ENCODE peak calls at places on chromosomes 4 and X, in eight cellular contexts. P is posterior cingulate gyrus; K is Ammon's horn; U is heart right ventricle; S is ELR; J is central memory CD4-positive, alpha-beta T cell; F is Caki2; Y is adrenal gland. V is an unnamed sample.

GRCh38 chr4:40247350-40247749 is 50.5 kb downstream of the RHOH start:
- DNase-seq in F (no peak), S (no peak), J (peak; percentile 75), P (no peak), K (no peak), Y (no peak), U (no peak), V (no peak)

GRCh38 chr4:6991249-6991648 is 51.9 kb upstream of the TADA2B start:
- DNase-seq in S (no peak), F (no peak), P (no peak), Y (no peak), U (no peak), J (no peak), K (no peak), V (no peak)

GRCh38 chr4:27217261-27217769 is 356.7 kb downstream of the STIM2 start:
- DNase-seq in S (peak; percentile 89), Y (no peak), U (no peak), K (no peak), F (no peak), P (no peak), J (no peak), V (no peak)

GRCh38 chr4:75146223-75146622 is 213.3 kb downstream of the PARM1 start:
- DNase-seq in Y (no peak), F (no peak), S (no peak), P (no peak), J (no peak), K (no peak), U (no peak), V (no peak)

GRCh38 chrX:31199770-31200114 is 127.9 kb upstream of the FTHL17 start:
- DNase-seq in K (no peak), F (no peak), P (no peak), U (no peak), J (no peak), Y (no peak), S (no peak), V (no peak)

GRCh38 chrX:101787934-101788333 is 128.3 kb upstream of the ARMCX2 start:
- DNase-seq in U (no peak), F (no peak), S (no peak), P (no peak), J (no peak), K (no peak), Y (no peak), V (no peak)

GRCh38 chr4:126778348-126778747 is 854.4 kb upstream of the INTU start:
- DNase-seq in F (no peak), K (no peak), U (no peak), J (no peak), S (peak; percentile 81), Y (no peak), P (no peak), V (no peak)

GRCh38 chrX:24498181-24498580 is 33.1 kb downstream of the PDK3 start:
- DNase-seq in K (peak; percentile 9), Y (no peak), U (no peak), P (peak; percentile 7), F (peak; percentile 31), S (peak; percentile 28), J (peak; percentile 20), V (no peak)

GRCh38 chr4:39641451-39641850 is 2.8 kb upstream of the SMIM14 start:
- DNase-seq in F (no peak), P (no peak), J (no peak), U (no peak), Y (no peak), S (no peak), K (no peak), V (no peak)

GRCh38 chr4:2551118-2551517 is 14.7 kb downstream of the FAM193A start:
- DNase-seq in S (no peak), P (no peak), Y (no peak), J (no peak), F (no peak), U (no peak), K (no peak), V (no peak)

GRCh38 chr4:157220026-157220881 is at the start of gene GRIA2:
- DNase-seq in S (peak; percentile 51), Y (peak; percentile 62), K (peak; percentile 89), U (peak; percentile 42), F (peak; percentile 76), J (no peak), P (peak; percentile 73), V (no peak)